ENCODE peak calls at places on chromosomes 16 and 17, in seven cellular contexts. U is left ventricle myocardium inferior, W is tibial artery, R is upper lobe of right lung, A is heart right ventricle, C is endothelial cell of umbilical vein, L is adrenal gland. F is an unnamed sample.
A peak's percentile ranks its signal among the peaks of the same experiment; 100 is the strongest.

GRCh38 chr17:74373838-74374606 is 6.7 kb downstream of the GPR142 start:
- DNase-seq in U (peak; percentile 25), L (no peak), C (no peak), A (no peak), R (no peak), W (no peak), F (no peak)

GRCh38 chr17:74520790-74521480 is 10.3 kb downstream of the CD300LB start:
- DNase-seq in R (no peak), L (no peak), W (peak; percentile 61), U (no peak), C (no peak), A (no peak), F (no peak)

GRCh38 chr17:57544834-57545463 is 200.2 kb downstream of the CCDC182 start:
- DNase-seq in W (no peak), R (no peak), C (no peak), L (no peak), U (no peak), A (no peak), F (no peak)

GRCh38 chr17:17043668-17044226 is 1.5 kb downstream of the MPRIP start:
- DNase-seq in C (peak; percentile 33), L (peak; percentile 20), R (peak; percentile 62), U (no peak), A (no peak), W (peak; percentile 61), F (no peak)

GRCh38 chr16:88831838-88832237 is 20.1 kb upstream of the APRT start:
- DNase-seq in A (no peak), R (no peak), W (no peak), U (no peak), C (no peak), L (no peak), F (no peak)

GRCh38 chr17:42796066-42796758 is 2.3 kb downstream of the COA3 start:
- DNase-seq in L (no peak), R (no peak), A (no peak), C (no peak), W (no peak), U (no peak), F (no peak)

GRCh38 chr16:24879684-24880083 is 33.9 kb downstream of the SLC5A11 start:
- DNase-seq in A (no peak), R (no peak), L (no peak), W (no peak), U (no peak), C (no peak), F (no peak)

GRCh38 chr17:78715000-78715771 is 66.9 kb downstream of the CYTH1 start:
- DNase-seq in L (no peak), W (no peak), A (no peak), R (no peak), U (no peak), C (peak; percentile 58), F (no peak)

GRCh38 chr16:69236319-69236718 is 49.4 kb downstream of the SNTB2 start:
- DNase-seq in A (no peak), C (no peak), U (no peak), L (no peak), R (no peak), W (no peak), F (no peak)

GRCh38 chr17:45197555-45198334 is 23.9 kb upstream of the FMNL1 start:
- DNase-seq in U (peak; percentile 93), W (peak; percentile 93), L (peak; percentile 94), A (peak; percentile 96), R (peak; percentile 97), C (peak; percentile 86), F (peak; percentile 80)

GRCh38 chr17:5299383-5299782 is 17.3 kb downstream of the RABEP1 start:
- DNase-seq in W (no peak), U (no peak), C (no peak), L (no peak), R (no peak), A (no peak), F (no peak)

GRCh38 chr17:78227455-78227916 is 3.9 kb upstream of the TMEM235 start:
- DNase-seq in C (no peak), R (peak; percentile 64), U (no peak), A (no peak), L (no peak), W (no peak), F (no peak)

DNA sequence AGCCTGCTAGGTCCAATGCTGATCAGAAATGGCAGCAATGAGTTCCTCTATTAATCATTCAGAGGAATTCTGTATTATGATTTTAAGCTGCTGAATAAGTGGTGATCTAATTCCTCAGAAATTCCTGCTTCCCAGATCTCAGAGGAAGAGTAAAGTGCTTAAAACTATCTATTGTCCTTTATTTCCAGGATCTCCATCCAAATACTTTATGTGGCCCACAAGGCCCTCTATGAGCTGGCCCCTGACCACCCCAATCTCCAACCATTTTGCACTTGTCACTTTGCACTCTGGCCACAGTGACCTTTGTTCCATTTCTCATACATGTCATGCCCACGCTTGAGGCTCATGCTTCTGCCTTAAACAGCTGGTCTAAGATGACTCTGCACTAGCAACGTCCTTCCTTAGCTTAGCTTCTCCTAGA is 93.7 kb downstream of the CA10 start:
- DNase-seq in A (no peak), L (no peak), R (no peak), U (no peak), W (no peak), C (no peak), F (no peak)
- H3K9me3 ChIP-seq in A (no peaks in the 10 kb centered on the region), L (no peaks in the 10 kb centered on the region), R (no peaks in the 10 kb centered on the region), U (no peaks in the 10 kb centered on the region), W (no peaks in the 10 kb centered on the region), C (peaks cover 2% of the 10 kb centered on the region), F (no peaks in the 10 kb centered on the region)

GRCh38 chr16:10617662-10618420 is 37.4 kb upstream of the EMP2 start:
- DNase-seq in W (no peak), U (no peak), R (no peak), L (no peak), A (no peak), C (no peak), F (no peak)

GRCh38 chr16:10618710-10619209 is 38.4 kb upstream of the EMP2 start:
- DNase-seq in A (no peak), U (no peak), R (no peak), W (no peak), L (no peak), C (no peak), F (no peak)

GRCh38 chr16:10616395-10616743 is 36.0 kb upstream of the EMP2 start:
- DNase-seq in L (no peak), W (no peak), A (no peak), U (no peak), R (no peak), C (no peak), F (no peak)

GRCh38 chr16:10614685-10615084 is 34.3 kb upstream of the EMP2 start:
- DNase-seq in L (no peak), U (no peak), W (no peak), R (no peak), C (no peak), A (no peak), F (no peak)

DNA sequence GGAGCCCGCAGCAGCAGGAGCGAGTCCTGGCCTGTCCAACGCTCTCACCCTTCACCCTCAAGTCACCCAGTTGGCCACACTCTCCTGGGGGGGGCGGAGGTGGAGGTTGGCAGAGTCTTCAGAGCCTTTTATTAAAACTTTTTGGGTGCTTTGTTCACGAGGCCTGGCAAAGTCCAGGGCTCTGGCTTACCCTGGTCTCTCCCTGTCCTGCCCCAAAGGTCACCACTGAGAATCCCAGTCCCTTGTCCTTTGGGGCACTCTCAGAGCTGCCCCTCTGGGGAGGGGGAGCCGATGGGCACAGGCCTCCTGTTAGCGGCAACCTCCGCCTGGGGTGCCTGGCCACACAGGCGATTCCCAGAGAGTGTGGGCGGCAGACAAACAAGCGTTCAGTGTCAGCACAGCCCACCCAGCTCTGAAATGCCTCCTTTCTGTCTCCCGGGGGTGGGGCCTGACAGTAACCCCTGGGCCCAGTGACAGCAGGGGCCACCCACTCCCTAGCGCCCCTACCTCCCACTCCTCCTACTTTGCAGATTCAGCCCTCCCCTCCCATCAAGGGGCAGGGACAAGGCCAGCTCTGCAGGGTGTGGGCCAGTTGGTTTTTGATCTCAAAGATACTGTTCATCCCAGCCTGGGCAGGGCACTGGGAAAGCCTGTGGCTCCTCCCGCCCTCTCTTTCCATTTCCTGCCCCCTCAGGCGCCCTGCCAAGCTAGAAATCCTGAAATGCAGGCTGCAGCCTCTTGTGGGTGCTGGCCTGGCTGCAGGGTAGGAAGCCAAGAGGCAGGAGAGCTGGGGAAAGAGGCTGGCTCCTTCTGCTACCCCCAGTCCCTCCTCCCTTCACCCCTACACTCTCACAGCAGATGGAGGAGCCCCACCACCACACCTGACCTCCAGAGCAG is 36.6 kb upstream of the EMP2 start:
- DNase-seq in C (no peak), L (peak; percentile 40), R (peak; percentile 89), A (peak; percentile 76), U (peak; percentile 74), W (no peak), F (peak; percentile 46)
- TF ChIP-seq CTCF in C (no peak), L (no peak), R (peak; percentile 30), A (no peak), U (peak; percentile 46), W (no peak), F (peak; percentile 4)

DNA sequence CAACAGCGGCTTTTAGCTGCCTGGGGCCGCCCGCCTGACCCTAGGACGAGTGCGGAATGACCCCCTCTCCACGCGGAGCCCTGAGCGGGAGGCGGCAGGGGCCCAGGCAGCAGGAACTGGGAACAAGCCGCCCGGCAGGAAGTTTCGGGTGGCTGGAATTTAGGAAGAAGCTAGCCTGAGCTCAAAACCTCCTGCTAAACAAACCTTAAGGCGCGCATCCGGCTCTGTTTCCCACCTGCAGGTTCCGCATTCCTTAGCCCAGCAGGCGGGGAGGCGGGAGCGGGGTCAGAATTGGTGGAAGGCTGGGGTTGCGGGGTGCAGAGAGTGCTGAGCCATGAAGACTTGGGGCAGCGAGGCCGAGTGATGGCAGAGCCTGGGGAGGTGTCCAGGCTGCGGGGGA is 813.9 kb downstream of the KCNJ18 start:
- DNase-seq in W (no peak), C (no peak), L (no peak), A (no peak), U (no peak), R (no peak), F (no peak)
- H3K9me3 ChIP-seq in W (no peaks in the 10 kb centered on the region), C (no peaks in the 10 kb centered on the region), L (no peaks in the 10 kb centered on the region), A (no peaks in the 10 kb centered on the region), U (peaks cover 16% of the 10 kb centered on the region), R (no peaks in the 10 kb centered on the region), F (no peaks in the 10 kb centered on the region)

GRCh38 chr17:32274101-32274500 is 8.5 kb downstream of the RHBDL3 start:
- DNase-seq in L (no peak), U (no peak), W (no peak), R (no peak), C (no peak), A (no peak), F (no peak)

GRCh38 chr17:32274643-32275042 is 9.0 kb downstream of the RHBDL3 start:
- DNase-seq in C (no peak), R (no peak), U (no peak), A (no peak), L (no peak), W (no peak), F (no peak)

GRCh38 chr17:32277284-32277683 is 11.7 kb downstream of the RHBDL3 start:
- DNase-seq in A (no peak), C (no peak), L (peak; percentile 76), U (no peak), R (no peak), W (no peak), F (no peak)

GRCh38 chr17:32275060-32276042 is 9.7 kb downstream of the RHBDL3 start:
- DNase-seq in R (no peak), C (peak; percentile 36), A (peak; percentile 52), W (peak; percentile 72), U (peak; percentile 46), L (peak; percentile 96), F (no peak)

DNA sequence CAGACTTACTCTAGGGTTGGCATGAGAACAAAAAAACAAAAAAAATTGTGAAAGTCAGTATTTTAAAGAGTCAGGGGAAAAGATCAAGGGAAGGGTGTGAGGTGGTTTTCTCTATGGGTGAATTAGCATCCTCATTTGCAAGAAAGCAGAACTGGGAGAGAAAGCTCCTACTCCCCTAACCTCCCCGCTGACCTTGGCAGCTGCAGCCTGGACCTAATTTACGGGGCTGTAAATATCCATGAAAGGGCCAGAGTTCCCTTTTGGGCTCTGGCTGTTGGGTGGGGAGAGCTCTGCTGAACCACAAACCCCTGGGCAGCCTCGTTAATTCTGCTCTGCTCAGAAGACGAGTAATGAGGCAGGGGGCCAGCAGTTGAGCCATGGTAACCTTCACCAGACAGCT is 10.6 kb downstream of the RHBDL3 start:
- DNase-seq in L (no peak), A (no peak), W (no peak), R (no peak), C (no peak), U (no peak), F (no peak)
- TF ChIP-seq CTCF in L (no peak), A (no peak), W (no peak), R (no peak), C (no peak), U (no peak), F (no peak)